ENCODE peak calls at places on chromosomes 12 and 14, in four cellular contexts. P is stimulated activated CD4-positive, alpha-beta T cell treated with anti-CD3 and anti-CD28 coated beads, Interleukin-2, amount 100 ng/mL, for 24 hours; T is NCI-H146; O is foreskin keratinocyte. H is an unnamed sample.
A peak's percentile ranks its signal among the peaks of the same experiment; 100 is the strongest.

GRCh38 chr12:16499617-16500016 is 106.3 kb downstream of the LMO3 start:
- DNase-seq in P (no peak), O (no peak), T (no peak), H (no peak)

GRCh38 chr12:116693259-116694227 is 44.3 kb downstream of the SPRING1 start:
- DNase-seq in O (no peak), P (no peak), T (peak; percentile 27), H (no peak)

GRCh38 chr12:111578276-111578970 is 20.7 kb downstream of the ATXN2 start:
- DNase-seq in P (no peak), O (peak; percentile 61), T (no peak), H (no peak)

GRCh38 chr12:2083561-2083960 is 30.8 kb downstream of the CACNA1C start:
- DNase-seq in T (no peak), O (no peak), P (no peak), H (no peak)

GRCh38 chr12:111283986-111284385 is 84.9 kb downstream of the PHETA1 start:
- DNase-seq in O (no peak), T (no peak), P (no peak), H (no peak)

GRCh38 chr14:55837467-55837866 is 257.5 kb downstream of the KTN1 start:
- DNase-seq in T (no peak), O (no peak), P (no peak), H (no peak)

GRCh38 chr12:121545459-121545858 is 35.4 kb downstream of the KDM2B start:
- DNase-seq in O (no peak), T (no peak), P (no peak), H (no peak)

GRCh38 chr12:105783983-105784947 is 354.5 kb downstream of the NUAK1 start:
- DNase-seq in O (no peak), P (no peak), T (no peak), H (no peak)

GRCh38 chr12:20969766-20970165 is 159.3 kb downstream of the SLCO1B3 start:
- DNase-seq in O (no peak), P (no peak), T (no peak), H (no peak)

GRCh38 chr12:571795-572531 is 91.3 kb downstream of the NINJ2 start:
- DNase-seq in O (no peak), T (no peak), P (no peak), H (no peak)

GRCh38 chr14:81801921-81802320 is 268.3 kb upstream of the SEL1L start:
- DNase-seq in O (no peak), T (no peak), P (no peak), H (no peak)

GRCh38 chr14:55731881-55732498 is 152.0 kb downstream of the KTN1 start:
- DNase-seq in T (peak; percentile 40), P (peak; percentile 62), O (no peak), H (peak; percentile 28)

GRCh38 chr12:131141483-131141882 is 187.8 kb downstream of the ADGRD1 start:
- DNase-seq in P (no peak), T (no peak), O (no peak), H (no peak)

GRCh38 chr14:96978525-96979272 is 181.5 kb downstream of the VRK1 start:
- DNase-seq in P (no peak), O (no peak), T (no peak), H (no peak)

GRCh38 chr14:103019827-103020226 is 37.5 kb downstream of the CDC42BPB start:
- DNase-seq in T (no peak), O (no peak), P (no peak), H (no peak)

GRCh38 chr14:92106095-92106937 is at the start of gene ATXN3:
- DNase-seq in P (peak; percentile 96), T (peak; percentile 97), O (peak; percentile 93), H (peak; percentile 95)

GRCh38 chr14:96280104-96280503 is 24.1 kb downstream of the BDKRB1 start:
- DNase-seq in T (no peak), O (no peak), P (no peak), H (no peak)

GRCh38 chr14:24875203-24875840 is 174.6 kb downstream of the STXBP6 start:
- DNase-seq in T (no peak), O (peak; percentile 6), P (no peak), H (no peak)

GRCh38 chr12:113601656-113602263 is 130.1 kb upstream of the LHX5 start:
- DNase-seq in P (no peak), T (no peak), O (no peak), H (no peak)

GRCh38 chr12:102300824-102301461 is 103.3 kb upstream of the PMCH start:
- DNase-seq in T (peak; percentile 2), P (no peak), O (peak; percentile 65), H (no peak)

GRCh38 chr12:51721281-51721940 is 127.1 kb downstream of the FIGNL2 start:
- DNase-seq in T (no peak), O (no peak), P (peak; percentile 43), H (peak; percentile 30)

GRCh38 chr12:34601689-34602088 is 579.4 kb downstream of the ALG10 start:
- DNase-seq in P (no peak), O (no peak), T (no peak), H (no peak)

GRCh38 chr14:106372870-106373657 is 846.7 kb downstream of the TMEM121 start:
- DNase-seq in O (no peak), T (peak; percentile 88), P (peak; percentile 83), H (peak; percentile 64)

GRCh38 chr14:87785868-87786267 is 207.1 kb downstream of the GALC start:
- DNase-seq in T (no peak), O (no peak), P (no peak), H (no peak)

GRCh38 chr12:110689002-110689600 is at the start of gene HVCN1:
- DNase-seq in P (peak; percentile 44), O (peak; percentile 4), T (peak; percentile 28), H (peak; percentile 45)

GRCh38 chr14:103630364-103631108 is 1.5 kb downstream of the KLC1 start:
- DNase-seq in P (no peak), O (no peak), T (no peak), H (no peak)

GRCh38 chr14:20412422-20412821 is 879 bp downstream of the TEP1 start:
- DNase-seq in O (no peak), P (no peak), T (no peak), H (peak; percentile 31)

GRCh38 chr14:78154827-78155226 is 15.3 kb upstream of the NRXN3 start:
- DNase-seq in T (peak; percentile 64), P (no peak), O (no peak), H (no peak)